ENCODE peak calls at places on chromosomes 5 and 9, in seven cellular contexts. U is testis, Q is A549, K is right lobe of liver, C is body of pancreas, Y is uterus, H is tibial nerve. D is an unnamed sample.

GRCh38 chr5:89388872-89389271 is 505.9 kb upstream of the MEF2C start:
- DNase-seq in U (no peak), Q (no peak), K (no peak), C (no peak), Y (no peak), H (no peak), D (no peak)

GRCh38 chr9:846852-847251 is 5.4 kb downstream of the DMRT1 start:
- DNase-seq in U (no peak), Q (no peak), K (no peak), C (no peak), Y (no peak), H (no peak), D (no peak)

GRCh38 chr9:124950050-124950718 is 9.3 kb upstream of the GOLGA1 start:
- DNase-seq in U (no peak), Q (no peak), K (no peak), C (no peak), Y (no peak), H (no peak), D (no peak)

GRCh38 chr5:115455241-115455640 is 89.3 kb downstream of the FEM1C start:
- DNase-seq in U (no peak), Q (peak; percentile 17), K (no peak), C (peak; percentile 60), Y (no peak), H (no peak), D (no peak)

GRCh38 chr5:179241175-179241574 is 104.1 kb downstream of the ADAMTS2 start:
- DNase-seq in U (no peak), Q (no peak), K (no peak), C (no peak), Y (peak; percentile 42), H (no peak), D (no peak)

GRCh38 chr9:77614671-77615070 is 33.5 kb downstream of the GNA14 start:
- DNase-seq in U (no peak), Q (no peak), K (no peak), C (no peak), Y (no peak), H (no peak), D (no peak)

GRCh38 chr5:56190500-56190899 is 42.6 kb downstream of the ANKRD55 start:
- DNase-seq in U (peak; percentile 37), Q (no peak), K (peak; percentile 37), C (peak; percentile 71), Y (no peak), H (no peak), D (no peak)

GRCh38 chr5:20305463-20305862 is 317.5 kb upstream of the CDH18 start:
- DNase-seq in U (peak; percentile 35), Q (no peak), K (no peak), C (no peak), Y (no peak), H (no peak), D (no peak)

GRCh38 chr5:173435543-173435942 is 107.3 kb upstream of the STC2 start:
- DNase-seq in U (no peak), Q (no peak), K (no peak), C (no peak), Y (no peak), H (no peak), D (no peak)

GRCh38 chr5:37721447-37721871 is 118.4 kb downstream of the GDNF start:
- DNase-seq in U (no peak), Q (no peak), K (no peak), C (no peak), Y (no peak), H (no peak), D (no peak)

GRCh38 chr9:107488400-107489143 is 997 bp downstream of the KLF4 start:
- DNase-seq in U (peak; percentile 77), Q (peak; percentile 61), K (peak; percentile 81), C (peak; percentile 72), Y (peak; percentile 74), H (peak; percentile 76), D (no peak)
- TF ChIP-seq POLR2A in U (peak; percentile 19), Q (no peak), K (peak; percentile 86), C (peak; percentile 67), Y (peak; percentile 51), H (peak; percentile 83), D (peak; percentile 88)

GRCh38 chr5:141001466-141001853 is 35.2 kb downstream of the PCDHAC2 start:
- DNase-seq in U (peak; percentile 19), Q (peak; percentile 47), K (no peak), C (peak; percentile 7), Y (peak; percentile 19), H (no peak), D (no peak)
- H3K4me3 ChIP-seq in U (no peak overlapping the region), Q (peak overlapping the region; percentile 47), K (no peak overlapping the region), C (no peak overlapping the region), Y (no peak overlapping the region), H (peak overlapping the region; percentile 4), D (peak overlapping the region; percentile 42)

GRCh38 chr9:75890541-75891276 is at the start of gene PCSK5:
- DNase-seq in U (peak; percentile 97), Q (peak; percentile 90), K (peak; percentile 94), C (peak; percentile 95), Y (peak; percentile 91), H (peak; percentile 83), D (peak; percentile 97)
- TF ChIP-seq POLR2A in U (peak; percentile 46), Q (peak; percentile 92), K (peak; percentile 91), C (peak; percentile 97), Y (peak; percentile 81), H (peak; percentile 87), D (peak; percentile 74)

GRCh38 chr5:140117523-140117922 is 3.6 kb downstream of the PURA start:
- DNase-seq in U (no peak), Q (no peak), K (no peak), C (no peak), Y (no peak), H (no peak), D (no peak)
- H3K4me3 ChIP-seq in U (no peak overlapping the region), Q (no peak overlapping the region), K (no peak overlapping the region), C (no peak overlapping the region), Y (no peak overlapping the region), H (no peak overlapping the region), D (no peak overlapping the region)

DNA sequence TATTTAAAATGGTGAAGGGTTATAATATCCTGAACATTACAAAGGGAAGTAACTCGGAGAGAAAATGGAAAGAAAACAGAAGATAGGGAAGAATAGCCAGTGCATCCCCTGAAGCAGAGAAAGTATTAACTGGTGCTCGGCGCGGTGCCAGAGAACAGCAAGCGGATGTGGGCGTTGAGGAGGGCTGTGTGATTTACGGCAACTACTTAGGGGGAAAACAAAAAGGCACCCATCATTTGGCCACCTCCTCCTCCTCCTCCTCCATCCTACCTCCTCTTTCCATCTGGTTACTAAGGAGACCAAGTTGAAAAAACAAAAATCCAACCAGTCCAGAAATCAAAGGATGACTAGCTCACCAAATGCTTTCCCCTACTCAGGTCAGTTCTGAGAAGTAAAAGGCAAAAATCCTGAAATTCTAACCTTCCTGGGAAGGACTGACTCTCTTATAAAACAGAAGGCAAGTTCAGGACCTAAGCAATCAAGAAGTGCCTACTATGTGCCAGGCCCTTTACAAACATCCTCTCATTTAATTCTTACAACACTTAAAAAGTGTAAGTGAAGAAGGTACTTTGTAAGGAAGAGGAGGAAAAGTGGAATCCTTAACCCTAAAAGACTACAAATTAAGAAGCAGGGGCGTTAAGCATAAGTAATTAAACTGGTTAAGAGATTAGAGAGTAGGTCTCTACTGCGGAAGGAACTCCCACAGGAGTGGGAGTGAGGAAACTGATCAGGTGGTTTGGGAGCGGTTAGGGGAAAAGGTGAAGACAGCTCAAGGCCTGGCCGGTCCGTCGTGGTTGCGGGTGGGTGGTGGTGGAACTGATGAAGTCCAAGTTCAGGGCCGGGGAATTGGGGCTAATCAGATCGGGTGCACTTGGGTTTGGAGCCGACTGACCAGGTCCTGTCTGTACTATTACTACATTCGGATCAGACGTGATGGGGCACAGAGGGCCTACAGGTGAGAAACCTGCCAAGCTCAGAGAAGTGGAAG is 1.0 kb downstream of the MED27 start:
- DNase-seq in U (peak; percentile 47), Q (no peak), K (no peak), C (peak; percentile 7), Y (peak; percentile 45), H (no peak), D (no peak)
- TF ChIP-seq POLR2A in U (no peak), Q (no peak), K (no peak), C (no peak), Y (no peak), H (no peak), D (no peak)

GRCh38 chr9:89405832-89406231 is 87.5 kb downstream of the SECISBP2 start:
- DNase-seq in U (no peak), Q (no peak), K (peak; percentile 46), C (peak; percentile 39), Y (no peak), H (no peak), D (no peak)
- H3K4me3 ChIP-seq in U (no peak overlapping the region), Q (no peak overlapping the region), K (no peak overlapping the region), C (no peak overlapping the region), Y (no peak overlapping the region), H (no peak overlapping the region), D (no peak overlapping the region)

DNA sequence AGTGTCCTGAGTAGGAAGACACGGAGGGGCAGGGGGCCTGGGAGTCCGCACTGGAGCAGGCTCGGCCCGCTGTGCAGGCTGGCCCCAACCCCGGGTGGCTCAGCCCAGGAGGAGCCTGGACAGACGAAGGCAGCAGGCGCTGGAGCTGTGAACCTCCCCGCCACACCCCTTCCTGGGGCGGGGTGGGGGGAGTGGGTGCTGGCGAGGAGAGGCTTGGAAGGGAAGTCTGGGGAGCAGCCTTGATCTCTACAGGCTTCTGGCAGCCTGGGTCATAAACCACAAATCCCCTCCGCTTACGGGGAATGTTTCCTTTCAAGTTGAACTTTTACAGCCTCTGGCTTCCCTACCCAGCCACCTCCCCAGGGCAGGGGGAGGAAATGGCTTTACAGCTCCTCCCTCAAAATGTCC is 19.7 kb downstream of the CRB2 start:
- DNase-seq in U (no peak), Q (no peak), K (no peak), C (no peak), Y (peak; percentile 80), H (no peak), D (no peak)
- TF ChIP-seq POLR2A in U (no peak), Q (no peak), K (no peak), C (no peak), Y (no peak), H (no peak), D (no peak)

GRCh38 chr9:96617439-96618185 is 2.0 kb downstream of the CDC14B start:
- DNase-seq in U (no peak), Q (no peak), K (no peak), C (no peak), Y (no peak), H (no peak), D (no peak)
- H3K4me3 ChIP-seq in U (peak overlapping the region; percentile 83), Q (peak overlapping the region; percentile 98), K (peak overlapping the region; percentile 57), C (no peak overlapping the region), Y (no peak overlapping the region), H (no peak overlapping the region), D (peak overlapping the region; percentile 91)

GRCh38 chr5:96669919-96670318 is 7.7 kb downstream of the CAST start:
- DNase-seq in U (no peak), Q (no peak), K (no peak), C (no peak), Y (no peak), H (no peak), D (no peak)

GRCh38 chr5:96664669-96665068 is 2.5 kb downstream of the CAST start:
- DNase-seq in U (no peak), Q (no peak), K (no peak), C (no peak), Y (no peak), H (no peak), D (no peak)

GRCh38 chr5:96673127-96673526 is 11.0 kb downstream of the CAST start:
- DNase-seq in U (no peak), Q (no peak), K (no peak), C (no peak), Y (no peak), H (no peak), D (no peak)

GRCh38 chr5:96663608-96664007 is 1.4 kb downstream of the CAST start:
- DNase-seq in U (no peak), Q (no peak), K (no peak), C (no peak), Y (no peak), H (no peak), D (no peak)

GRCh38 chr5:96668725-96669124 is 6.5 kb downstream of the CAST start:
- DNase-seq in U (no peak), Q (no peak), K (peak; percentile 35), C (no peak), Y (no peak), H (no peak), D (no peak)
- TF ChIP-seq POLR2A in U (no peak), Q (no peak), K (no peak), C (no peak), Y (no peak), H (no peak), D (no peak)